ENCODE peak calls at places on chromosomes 16 and 17, in eight cellular contexts. One of them, this sample, is unnamed.

GRCh38 chr16:79628501-79628975 is 28.0 kb upstream of the MAF start:
- DNase-seq in A549: no peak
- DNase-seq in AG04450: peak; percentile 24
- DNase-seq in colonic mucosa: no peak
- DNase-seq in body of pancreas: no peak
- DNase-seq in upper lobe of right lung: no peak
- DNase-seq in GM23248: no peak
- DNase-seq in thoracic aorta: no peak
- DNase-seq in this sample: no peak

GRCh38 chr17:45648642-45649041 is 135.5 kb upstream of the CRHR1 start:
- DNase-seq in AG04450: no peak
- DNase-seq in A549: no peak
- DNase-seq in thoracic aorta: no peak
- DNase-seq in GM23248: no peak
- DNase-seq in body of pancreas: no peak
- DNase-seq in upper lobe of right lung: peak; percentile 29
- DNase-seq in colonic mucosa: no peak
- DNase-seq in this sample: no peak

GRCh38 chr17:66580178-66580577 is 254.7 kb upstream of the CACNG5 start:
- DNase-seq in upper lobe of right lung: peak; percentile 74
- DNase-seq in A549: peak; percentile 26
- DNase-seq in thoracic aorta: no peak
- DNase-seq in GM23248: no peak
- DNase-seq in body of pancreas: peak; percentile 34
- DNase-seq in AG04450: peak; percentile 57
- DNase-seq in colonic mucosa: peak; percentile 29
- DNase-seq in this sample: peak; percentile 25

GRCh38 chr16:87046235-87046634 is 271.0 kb downstream of the C16orf95 start:
- DNase-seq in colonic mucosa: no peak
- DNase-seq in GM23248: no peak
- DNase-seq in A549: no peak
- DNase-seq in AG04450: no peak
- DNase-seq in body of pancreas: no peak
- DNase-seq in upper lobe of right lung: no peak
- DNase-seq in thoracic aorta: no peak
- DNase-seq in this sample: no peak

GRCh38 chr17:32523017-32523680 is 36.4 kb downstream of the CDK5R1 start:
- DNase-seq in AG04450: no peak
- DNase-seq in body of pancreas: no peak
- DNase-seq in upper lobe of right lung: no peak
- DNase-seq in colonic mucosa: no peak
- DNase-seq in GM23248: no peak
- DNase-seq in A549: no peak
- DNase-seq in thoracic aorta: no peak
- DNase-seq in this sample: no peak

GRCh38 chr17:63960430-63960829 is 12.3 kb downstream of the SCN4A start:
- DNase-seq in A549: no peak
- DNase-seq in thoracic aorta: no peak
- DNase-seq in AG04450: no peak
- DNase-seq in body of pancreas: no peak
- DNase-seq in colonic mucosa: no peak
- DNase-seq in upper lobe of right lung: no peak
- DNase-seq in GM23248: no peak
- DNase-seq in this sample: no peak

GRCh38 chr17:48456584-48456983 is 26.6 kb upstream of the SKAP1 start:
- DNase-seq in upper lobe of right lung: no peak
- DNase-seq in colonic mucosa: peak; percentile 35
- DNase-seq in AG04450: no peak
- DNase-seq in A549: no peak
- DNase-seq in body of pancreas: no peak
- DNase-seq in thoracic aorta: no peak
- DNase-seq in GM23248: no peak
- DNase-seq in this sample: no peak

GRCh38 chr17:41415833-41416335 is 8.5 kb downstream of the KRT37 start:
- DNase-seq in upper lobe of right lung: no peak
- DNase-seq in AG04450: no peak
- DNase-seq in body of pancreas: peak; percentile 37
- DNase-seq in A549: no peak
- DNase-seq in colonic mucosa: no peak
- DNase-seq in thoracic aorta: no peak
- DNase-seq in GM23248: peak; percentile 39
- DNase-seq in this sample: no peak

GRCh38 chr17:42183741-42184711 is 1.2 kb downstream of the HCRT start:
- DNase-seq in AG04450: peak; percentile 21
- DNase-seq in A549: peak; percentile 78
- DNase-seq in colonic mucosa: peak; percentile 76
- DNase-seq in upper lobe of right lung: peak; percentile 90
- DNase-seq in GM23248: peak; percentile 86
- DNase-seq in thoracic aorta: no peak
- DNase-seq in body of pancreas: peak; percentile 76
- DNase-seq in this sample: no peak

GRCh38 chr17:35879748-35880654 is at the start of gene CCL5:
- DNase-seq in upper lobe of right lung: no peak
- DNase-seq in GM23248: no peak
- DNase-seq in body of pancreas: no peak
- DNase-seq in A549: no peak
- DNase-seq in AG04450: no peak
- DNase-seq in colonic mucosa: no peak
- DNase-seq in thoracic aorta: no peak
- DNase-seq in this sample: no peak

GRCh38 chr17:59154721-59155438 is at the start of gene SKA2:
- DNase-seq in A549: peak; percentile 95
- DNase-seq in body of pancreas: peak; percentile 97
- DNase-seq in AG04450: no peak
- DNase-seq in thoracic aorta: peak; percentile 92
- DNase-seq in GM23248: peak; percentile 99
- DNase-seq in colonic mucosa: peak; percentile 84
- DNase-seq in upper lobe of right lung: peak; percentile 97
- DNase-seq in this sample: peak; percentile 100

GRCh38 chr16:5186381-5186903 is 88.8 kb upstream of the EEF2KMT start:
- DNase-seq in GM23248: no peak
- DNase-seq in upper lobe of right lung: no peak
- DNase-seq in body of pancreas: no peak
- DNase-seq in colonic mucosa: no peak
- DNase-seq in A549: no peak
- DNase-seq in thoracic aorta: no peak
- DNase-seq in AG04450: no peak
- DNase-seq in this sample: no peak

GRCh38 chr17:2064511-2064910 is 9.6 kb downstream of the HIC1 start:
- DNase-seq in AG04450: no peak
- DNase-seq in GM23248: no peak
- DNase-seq in body of pancreas: no peak
- DNase-seq in A549: no peak
- DNase-seq in colonic mucosa: no peak
- DNase-seq in thoracic aorta: no peak
- DNase-seq in upper lobe of right lung: no peak
- DNase-seq in this sample: no peak

GRCh38 chr16:1763521-1764511 is 7.5 kb downstream of the NME3 start:
- DNase-seq in thoracic aorta: no peak
- DNase-seq in upper lobe of right lung: no peak
- DNase-seq in GM23248: no peak
- DNase-seq in body of pancreas: no peak
- DNase-seq in colonic mucosa: no peak
- DNase-seq in A549: no peak
- DNase-seq in AG04450: no peak
- DNase-seq in this sample: no peak

GRCh38 chr16:57071840-57072541 is 20.4 kb upstream of the CPNE2 start:
- DNase-seq in A549: no peak
- DNase-seq in AG04450: no peak
- DNase-seq in body of pancreas: no peak
- DNase-seq in thoracic aorta: no peak
- DNase-seq in GM23248: peak; percentile 67
- DNase-seq in upper lobe of right lung: no peak
- DNase-seq in colonic mucosa: no peak
- DNase-seq in this sample: peak; percentile 17

GRCh38 chr17:35890774-35891155 is 10.6 kb upstream of the CCL5 start:
- DNase-seq in thoracic aorta: no peak
- DNase-seq in colonic mucosa: peak; percentile 34
- DNase-seq in A549: no peak
- DNase-seq in GM23248: no peak
- DNase-seq in upper lobe of right lung: no peak
- DNase-seq in AG04450: no peak
- DNase-seq in body of pancreas: peak; percentile 28
- DNase-seq in this sample: no peak

GRCh38 chr17:82702161-82702932 is 3.8 kb upstream of the RAB40B start:
- DNase-seq in colonic mucosa: peak; percentile 79
- DNase-seq in AG04450: no peak
- DNase-seq in A549: no peak
- DNase-seq in thoracic aorta: no peak
- DNase-seq in upper lobe of right lung: no peak
- DNase-seq in body of pancreas: no peak
- DNase-seq in GM23248: peak; percentile 33
- DNase-seq in this sample: no peak

GRCh38 chr16:59886021-59886420 is 1151.9 kb upstream of the GOT2 start:
- DNase-seq in AG04450: no peak
- DNase-seq in body of pancreas: no peak
- DNase-seq in GM23248: peak; percentile 71
- DNase-seq in colonic mucosa: no peak
- DNase-seq in thoracic aorta: no peak
- DNase-seq in A549: no peak
- DNase-seq in upper lobe of right lung: no peak
- DNase-seq in this sample: peak; percentile 90

GRCh38 chr16:65672960-65673359 is 551.1 kb upstream of the CDH11 start:
- DNase-seq in upper lobe of right lung: no peak
- DNase-seq in colonic mucosa: no peak
- DNase-seq in A549: no peak
- DNase-seq in GM23248: peak; percentile 52
- DNase-seq in body of pancreas: no peak
- DNase-seq in thoracic aorta: no peak
- DNase-seq in AG04450: no peak
- DNase-seq in this sample: no peak

GRCh38 chr16:85221810-85222150 is 109.5 kb upstream of the CIBAR2 start:
- DNase-seq in GM23248: no peak
- DNase-seq in AG04450: no peak
- DNase-seq in colonic mucosa: no peak
- DNase-seq in upper lobe of right lung: no peak
- DNase-seq in A549: no peak
- DNase-seq in body of pancreas: no peak
- DNase-seq in thoracic aorta: no peak
- DNase-seq in this sample: no peak

GRCh38 chr16:68458101-68458500 is 9.8 kb upstream of the SMPD3 start:
- DNase-seq in AG04450: no peak
- DNase-seq in thoracic aorta: no peak
- DNase-seq in colonic mucosa: no peak
- DNase-seq in GM23248: no peak
- DNase-seq in body of pancreas: no peak
- DNase-seq in upper lobe of right lung: no peak
- DNase-seq in A549: no peak
- DNase-seq in this sample: no peak

DNA sequence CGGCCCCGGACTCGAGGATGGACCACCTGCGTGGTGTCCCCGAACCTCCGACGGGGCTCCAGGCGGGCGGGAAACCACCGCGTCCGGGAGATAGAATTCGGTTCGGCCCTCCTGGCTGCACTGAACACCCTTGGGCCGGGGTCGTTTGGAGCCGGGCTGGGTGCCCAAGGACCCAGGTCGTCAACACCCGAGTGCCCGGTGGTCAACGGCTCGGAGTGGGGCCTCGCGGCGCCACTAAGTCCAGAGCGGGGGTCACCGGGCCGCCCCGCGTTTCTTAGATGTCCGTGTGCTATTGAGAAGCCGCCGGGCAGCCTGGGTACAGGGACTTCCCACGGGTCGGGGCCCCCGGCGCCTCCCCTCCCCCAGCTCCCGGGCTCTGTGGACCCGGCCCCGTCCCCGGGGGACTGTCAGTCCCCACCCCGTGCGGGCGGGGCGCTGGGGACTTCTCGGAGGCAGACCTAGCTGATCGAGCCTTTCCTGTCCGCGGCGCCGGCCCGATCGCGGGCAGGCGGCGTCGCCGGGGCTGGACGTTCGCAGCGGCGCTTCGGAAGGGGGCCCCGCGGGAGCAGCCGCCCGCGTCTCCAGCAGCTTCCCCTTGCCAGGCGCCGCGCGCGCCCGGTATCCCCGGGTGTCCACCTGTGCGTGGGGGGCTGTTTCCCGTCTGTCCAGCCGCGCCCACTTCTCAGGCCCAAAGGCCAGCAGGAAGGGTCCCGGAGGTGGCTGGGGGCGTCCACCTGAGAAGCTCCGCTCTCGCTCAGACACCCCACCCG is 655 bp upstream of the NPTX1 start:
- DNase-seq in thoracic aorta: no peak
- DNase-seq in A549: no peak
- DNase-seq in body of pancreas: no peak
- DNase-seq in GM23248: peak; percentile 33
- DNase-seq in AG04450: no peak
- DNase-seq in upper lobe of right lung: no peak
- DNase-seq in colonic mucosa: no peak
- DNase-seq in this sample: no peak
- H3K4me3 ChIP-seq in thoracic aorta: peak overlapping the region; percentile 61
- H3K4me3 ChIP-seq in A549: peak overlapping the region; percentile 54
- H3K4me3 ChIP-seq in body of pancreas: no peak overlapping the region
- H3K4me3 ChIP-seq in GM23248: peak overlapping the region; percentile 9
- H3K4me3 ChIP-seq in AG04450: no peak overlapping the region
- H3K4me3 ChIP-seq in upper lobe of right lung: peak overlapping the region; percentile 10
- H3K4me3 ChIP-seq in colonic mucosa: peak overlapping the region; percentile 7
- H3K4me3 ChIP-seq in this sample: no peak overlapping the region

GRCh38 chr17:77145209-77145608 is 4.4 kb downstream of the SEC14L1 start:
- DNase-seq in colonic mucosa: no peak
- DNase-seq in body of pancreas: no peak
- DNase-seq in A549: no peak
- DNase-seq in thoracic aorta: no peak
- DNase-seq in AG04450: no peak
- DNase-seq in upper lobe of right lung: no peak
- DNase-seq in GM23248: no peak
- DNase-seq in this sample: no peak
- H3K4me3 ChIP-seq in colonic mucosa: no peak overlapping the region
- H3K4me3 ChIP-seq in body of pancreas: no peak overlapping the region
- H3K4me3 ChIP-seq in A549: no peak overlapping the region
- H3K4me3 ChIP-seq in thoracic aorta: peak overlapping the region; percentile 54
- H3K4me3 ChIP-seq in AG04450: no peak overlapping the region
- H3K4me3 ChIP-seq in upper lobe of right lung: peak overlapping the region; percentile 32
- H3K4me3 ChIP-seq in GM23248: no peak overlapping the region
- H3K4me3 ChIP-seq in this sample: no peak overlapping the region

GRCh38 chr16:25692734-25693508 is 1.2 kb downstream of the HS3ST4 start:
- DNase-seq in AG04450: no peak
- DNase-seq in thoracic aorta: no peak
- DNase-seq in A549: no peak
- DNase-seq in upper lobe of right lung: no peak
- DNase-seq in colonic mucosa: no peak
- DNase-seq in GM23248: no peak
- DNase-seq in body of pancreas: no peak
- DNase-seq in this sample: no peak
- H3K4me3 ChIP-seq in AG04450: no peak overlapping the region
- H3K4me3 ChIP-seq in thoracic aorta: no peak overlapping the region
- H3K4me3 ChIP-seq in A549: peak overlapping the region; percentile 43
- H3K4me3 ChIP-seq in upper lobe of right lung: no peak overlapping the region
- H3K4me3 ChIP-seq in colonic mucosa: no peak overlapping the region
- H3K4me3 ChIP-seq in GM23248: no peak overlapping the region
- H3K4me3 ChIP-seq in body of pancreas: no peak overlapping the region
- H3K4me3 ChIP-seq in this sample: no peak overlapping the region

DNA sequence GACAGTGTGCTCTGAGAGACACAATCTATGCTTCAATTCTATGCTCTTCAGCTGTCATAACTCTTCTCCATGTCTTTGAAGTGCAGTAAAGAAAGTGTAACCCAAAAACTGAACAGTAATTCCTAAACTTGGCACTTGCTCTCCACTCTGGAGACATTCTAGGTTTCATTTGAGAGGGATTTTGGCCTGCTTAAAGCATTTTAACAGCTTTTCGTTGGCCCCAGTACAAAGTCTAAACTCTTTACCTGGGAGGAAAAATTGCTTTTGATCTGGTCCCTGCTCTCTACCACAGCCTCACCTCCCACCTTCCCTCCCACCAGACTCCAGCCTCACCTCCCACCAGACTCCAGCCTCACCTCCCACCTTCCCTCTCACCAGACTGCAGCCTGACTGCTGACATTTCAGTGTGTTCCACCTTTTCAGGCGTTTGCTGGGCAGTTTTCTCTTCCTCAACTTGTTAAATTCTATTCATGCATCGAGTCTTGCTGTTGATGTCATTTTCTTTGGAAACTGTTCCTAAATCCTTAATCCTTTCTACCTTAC is 132.6 kb downstream of the RPTOR start:
- DNase-seq in upper lobe of right lung: no peak
- DNase-seq in GM23248: no peak
- DNase-seq in colonic mucosa: no peak
- DNase-seq in AG04450: no peak
- DNase-seq in thoracic aorta: no peak
- DNase-seq in A549: no peak
- DNase-seq in body of pancreas: no peak
- DNase-seq in this sample: no peak
- H3K4me3 ChIP-seq in upper lobe of right lung: no peak overlapping the region
- H3K4me3 ChIP-seq in GM23248: no peak overlapping the region
- H3K4me3 ChIP-seq in colonic mucosa: no peak overlapping the region
- H3K4me3 ChIP-seq in AG04450: no peak overlapping the region
- H3K4me3 ChIP-seq in thoracic aorta: no peak overlapping the region
- H3K4me3 ChIP-seq in A549: no peak overlapping the region
- H3K4me3 ChIP-seq in body of pancreas: no peak overlapping the region
- H3K4me3 ChIP-seq in this sample: no peak overlapping the region

This sample was measured in HFF-Myc.